ENCODE peak calls at places on chromosomes 5 and 9, in four cellular contexts. P is fibroblast of mammary gland, W is mesendoderm, S is upper lobe of left lung. J is an unnamed sample.

GRCh38 chr5:154756203-154756870 is 1.2 kb downstream of the LARP1 start:
- DNase-seq in P (no peak), W (peak; percentile 59), S (peak; percentile 51), J (peak; percentile 52)

GRCh38 chr5:172939045-172939444 is 20.2 kb upstream of the RPL26L1 start:
- DNase-seq in P (peak; percentile 40), W (peak; percentile 88), S (no peak), J (no peak)

GRCh38 chr5:1785984-1786383 is 13.7 kb downstream of the MRPL36 start:
- DNase-seq in P (no peak), W (no peak), S (no peak), J (no peak)

GRCh38 chr5:5017827-5018559 is 122.1 kb upstream of the ADAMTS16 start:
- DNase-seq in P (peak; percentile 74), W (no peak), S (no peak), J (no peak)

GRCh38 chr9:112286906-112287305 is 46.5 kb downstream of the PTBP3 start:
- DNase-seq in P (no peak), W (no peak), S (no peak), J (no peak)

GRCh38 chr9:109652971-109653370 is 127.0 kb upstream of the PALM2AKAP2 start:
- DNase-seq in P (peak; percentile 67), W (peak; percentile 52), S (no peak), J (no peak)

GRCh38 chr5:152595327-152595890 is 190.3 kb upstream of the NMUR2 start:
- DNase-seq in P (no peak), W (no peak), S (no peak), J (no peak)

GRCh38 chr5:157068785-157069184 is 9.9 kb upstream of the HAVCR1 start:
- DNase-seq in P (no peak), W (no peak), S (no peak), J (no peak)

GRCh38 chr5:95216136-95216955 is 68.5 kb downstream of the MCTP1 start:
- DNase-seq in P (peak; percentile 5), W (no peak), S (no peak), J (no peak)

GRCh38 chr9:36110434-36110833 is 26.1 kb upstream of the GLIPR2 start:
- DNase-seq in P (no peak), W (peak; percentile 25), S (no peak), J (no peak)

GRCh38 chr9:110260911-110261310 is 4.6 kb upstream of the TXN start:
- DNase-seq in P (peak; percentile 41), W (no peak), S (no peak), J (no peak)

GRCh38 chr5:10762178-10762775 is 1.2 kb upstream of the DAP start:
- DNase-seq in P (no peak), W (peak; percentile 4), S (peak; percentile 78), J (no peak)

GRCh38 chr5:78653969-78654368 is 5.4 kb upstream of the LHFPL2 start:
- DNase-seq in P (no peak), W (no peak), S (no peak), J (no peak)

GRCh38 chr5:61311836-61312808 is 19.9 kb upstream of the ZSWIM6 start:
- DNase-seq in P (peak; percentile 79), W (no peak), S (no peak), J (no peak)

DNA sequence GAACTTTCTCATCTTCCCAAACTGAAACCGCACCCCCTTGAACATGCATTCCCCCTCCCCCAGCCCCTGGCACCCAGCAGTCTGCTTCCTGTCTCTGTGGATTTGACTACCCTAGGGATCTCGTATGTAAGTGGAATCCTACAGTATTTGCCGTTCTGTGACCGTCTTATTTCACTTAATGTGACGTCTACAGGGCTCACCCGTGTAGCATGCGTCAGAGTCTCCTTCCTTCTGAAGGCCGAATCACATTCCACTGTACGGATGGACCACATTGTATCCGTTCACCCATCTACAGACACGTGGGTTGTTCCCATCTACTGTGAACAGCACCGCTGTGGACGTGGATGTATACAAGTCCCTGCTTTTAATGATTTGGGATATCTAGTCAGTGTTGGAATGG is 4.5 kb downstream of the PRRX2 start:
- DNase-seq in P (no peak), W (no peak), S (no peak), J (no peak)
- H3K4me3 ChIP-seq in P (no peak overlapping the region), W (no peak overlapping the region), S (no peak overlapping the region), J (no peak overlapping the region)

DNA sequence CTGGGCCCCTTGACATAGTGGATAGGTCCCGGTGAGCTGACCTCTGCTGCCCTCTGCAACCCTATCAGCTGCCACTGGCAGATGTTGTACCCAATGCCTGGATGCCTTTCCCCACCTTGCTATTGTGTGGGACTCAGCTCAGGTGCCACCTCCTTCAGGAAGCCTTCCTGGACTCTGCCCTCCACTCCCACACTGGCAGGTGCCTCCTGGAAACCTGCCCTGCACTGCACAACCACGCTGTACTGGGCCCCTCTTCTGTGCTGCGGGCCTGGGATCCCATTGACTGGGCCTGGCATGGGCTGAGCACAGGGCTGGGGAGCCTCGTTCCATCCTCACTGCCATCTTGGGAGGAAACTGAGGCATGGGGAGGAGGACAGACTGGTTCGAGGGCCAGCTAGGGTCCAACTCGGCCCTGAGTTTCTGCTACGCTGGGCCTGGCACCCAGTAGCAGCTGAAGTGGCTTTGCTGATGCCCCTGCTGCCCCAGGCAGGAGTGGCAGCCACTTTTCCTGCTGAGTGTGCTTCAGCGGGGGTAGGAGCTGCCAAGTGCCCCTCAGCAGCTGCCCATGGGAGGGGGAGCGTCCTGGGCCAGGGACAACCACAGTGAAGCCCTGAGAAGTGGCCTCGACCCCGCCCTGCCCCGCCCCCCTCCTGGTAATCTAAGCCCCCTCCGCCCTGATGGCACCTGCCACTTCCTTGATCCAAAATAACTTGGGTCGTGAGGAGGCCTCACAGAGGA is 1.3 kb downstream of the AK1 start:
- DNase-seq in P (no peak), W (no peak), S (peak; percentile 81), J (no peak)
- H3K4me3 ChIP-seq in P (no peak overlapping the region), W (no peak overlapping the region), S (peak overlapping the region; percentile 70), J (peak overlapping the region; percentile 64)

DNA sequence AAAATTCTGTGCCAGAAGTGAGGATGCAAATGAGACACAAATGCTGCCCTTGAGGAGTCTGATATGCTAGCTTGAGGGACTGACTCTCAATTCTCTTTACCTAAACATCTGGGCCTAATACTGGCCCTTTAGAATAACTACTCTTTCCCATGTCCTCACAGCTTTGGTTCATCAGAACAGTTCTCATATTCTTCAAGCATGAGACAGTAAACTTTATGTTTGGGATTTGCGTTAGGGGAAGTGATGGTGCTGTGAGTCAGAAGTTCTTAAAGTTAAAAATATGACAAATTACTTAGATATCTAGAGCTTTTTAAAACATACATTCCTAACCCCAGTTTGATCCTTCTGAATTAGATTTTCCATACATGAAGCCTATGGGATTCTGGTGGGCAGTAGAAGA is 665.0 kb upstream of the RGMB start:
- DNase-seq in P (peak; percentile 99), W (no peak), S (no peak), J (no peak)
- H3K4me3 ChIP-seq in P (no peak overlapping the region), W (no peak overlapping the region), S (no peak overlapping the region), J (no peak overlapping the region)

DNA sequence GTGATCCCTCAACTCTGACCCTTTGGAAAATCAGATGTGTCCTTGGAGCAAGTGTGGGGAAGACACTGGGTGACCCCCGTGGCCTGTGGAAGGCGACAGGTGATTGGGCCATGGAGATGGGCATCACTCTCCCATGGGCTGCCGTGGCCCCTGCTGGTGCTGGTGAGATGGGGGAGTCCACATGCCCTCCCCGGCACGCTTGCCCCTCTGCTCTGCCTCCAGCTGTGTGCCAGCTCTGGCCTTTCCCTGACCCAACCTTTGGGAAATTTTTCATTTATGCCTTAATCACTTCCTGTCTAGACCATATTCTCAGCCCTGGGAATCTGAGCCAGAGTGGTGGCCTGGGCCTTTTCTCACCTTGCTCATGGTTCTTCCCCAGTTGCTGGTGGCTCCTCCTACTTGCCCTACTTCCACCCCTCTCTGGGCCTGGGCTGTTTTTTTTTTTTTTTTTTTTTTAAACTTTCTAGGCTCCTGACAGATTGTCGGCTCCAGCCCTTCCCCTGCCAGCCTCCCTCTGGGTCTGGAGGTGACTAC is 56.6 kb downstream of the RGS3 start:
- DNase-seq in P (no peak), W (no peak), S (no peak), J (no peak)
- H3K4me3 ChIP-seq in P (no peak overlapping the region), W (no peak overlapping the region), S (no peak overlapping the region), J (no peak overlapping the region)

DNA sequence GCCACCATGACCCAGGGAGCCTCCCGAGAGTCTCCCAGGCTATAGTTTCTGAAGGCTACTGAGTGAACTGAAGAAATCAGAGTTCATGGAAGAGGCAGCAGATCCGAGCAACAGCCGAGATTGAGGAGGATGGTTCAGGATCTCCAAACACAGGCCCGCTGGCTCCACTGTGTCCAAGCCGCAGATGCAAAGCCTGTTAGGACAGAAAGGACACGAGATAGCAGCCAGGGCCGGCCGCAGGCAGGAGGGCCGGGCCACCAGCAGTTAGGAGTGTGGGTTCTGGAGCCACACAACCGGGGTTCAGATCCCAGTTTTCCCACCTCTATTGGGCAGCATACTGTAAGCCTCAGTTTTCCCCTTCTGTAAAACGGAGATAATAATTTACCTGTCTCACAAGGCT is 27.7 kb downstream of the NEK6 start:
- DNase-seq in P (no peak), W (no peak), S (no peak), J (no peak)
- H3K4me3 ChIP-seq in P (no peak overlapping the region), W (no peak overlapping the region), S (no peak overlapping the region), J (no peak overlapping the region)

GRCh38 chr9:108530141-108530540 is 325.6 kb downstream of the ACTL7B start:
- DNase-seq in P (no peak), W (no peak), S (no peak), J (no peak)

GRCh38 chr9:108537756-108538155 is 318.0 kb downstream of the ACTL7B start:
- DNase-seq in P (no peak), W (no peak), S (no peak), J (no peak)

GRCh38 chr9:108536836-108537601 is 318.8 kb downstream of the ACTL7B start:
- DNase-seq in P (no peak), W (no peak), S (no peak), J (no peak)

GRCh38 chr9:108534741-108535140 is 321.0 kb downstream of the ACTL7B start:
- DNase-seq in P (peak; percentile 88), W (no peak), S (no peak), J (no peak)

GRCh38 chr9:108535526-108535925 is 320.3 kb downstream of the ACTL7B start:
- DNase-seq in P (peak; percentile 50), W (peak; percentile 31), S (no peak), J (no peak)
- H3K4me3 ChIP-seq in P (no peak overlapping the region), W (no peak overlapping the region), S (no peak overlapping the region), J (no peak overlapping the region)

GRCh38 chr5:76403963-76404693 is 1.0 kb downstream of the IQGAP2 start:
- DNase-seq in P (no peak), W (peak; percentile 89), S (peak; percentile 46), J (no peak)
- H3K4me3 ChIP-seq in P (no peak overlapping the region), W (peak overlapping the region; percentile 21), S (peak overlapping the region; percentile 69), J (peak overlapping the region; percentile 58)

GRCh38 chr9:136148766-136149165 is 30.1 kb upstream of the TMEM250 start:
- DNase-seq in P (no peak), W (no peak), S (no peak), J (no peak)
- H3K4me3 ChIP-seq in P (no peak overlapping the region), W (no peak overlapping the region), S (no peak overlapping the region), J (no peak overlapping the region)

GRCh38 chr5:110686264-110686663 is 40.2 kb downstream of the TMEM232 start:
- DNase-seq in P (no peak), W (no peak), S (no peak), J (no peak)

GRCh38 chr5:110681953-110682352 is 44.5 kb downstream of the TMEM232 start:
- DNase-seq in P (no peak), W (no peak), S (no peak), J (no peak)

DNA sequence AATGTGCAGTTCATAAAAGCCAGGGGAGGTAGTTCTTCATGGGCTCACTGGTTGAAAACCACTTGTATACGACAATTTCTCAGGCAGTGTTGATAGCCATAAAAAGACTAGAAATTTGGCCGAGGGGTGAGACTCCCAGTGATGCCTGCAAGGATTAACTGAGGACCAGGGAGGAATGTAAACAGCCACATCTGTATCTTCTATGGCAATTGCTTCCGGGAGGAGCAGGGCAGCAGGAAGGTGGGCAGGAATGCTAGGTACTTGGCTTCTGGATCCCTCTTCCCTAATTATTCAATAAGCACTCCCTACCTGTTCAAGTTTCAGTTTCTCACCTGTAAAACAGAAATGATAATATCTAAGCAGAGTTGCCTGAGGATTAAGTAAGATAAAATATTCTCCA is 45.4 kb downstream of the TMEM232 start:
- DNase-seq in P (no peak), W (no peak), S (no peak), J (no peak)
- H3K4me3 ChIP-seq in P (no peak overlapping the region), W (no peak overlapping the region), S (no peak overlapping the region), J (no peak overlapping the region)